ENCODE peak calls at places on chromosome 4, in four cellular contexts. V, Q, G and L are unnamed samples.

GRCh38 chr4:168666531-168666930 is 169.7 kb downstream of the PALLD start:
- DNase-seq in V (no peak), Q (no peak), G (no peak), L (no peak)

GRCh38 chr4:176789955-176790354 is 2.8 kb downstream of the VEGFC start:
- DNase-seq in V (peak; percentile 31), Q (peak; percentile 15), G (no peak), L (peak; percentile 70)

GRCh38 chr4:36269116-36269515 is 12.3 kb upstream of the DTHD1 start:
- DNase-seq in V (no peak), Q (no peak), G (no peak), L (no peak)

GRCh38 chr4:8046925-8047541 is 107.4 kb upstream of the AFAP1 start:
- DNase-seq in V (no peak), Q (no peak), G (no peak), L (no peak)

GRCh38 chr4:159269956-159270355 is 167.1 kb downstream of the RAPGEF2 start:
- DNase-seq in V (no peak), Q (no peak), G (no peak), L (no peak)

GRCh38 chr4:80184791-80185756 is 12.2 kb upstream of the PRDM8 start:
- DNase-seq in V (no peak), Q (no peak), G (no peak), L (no peak)

GRCh38 chr4:3476341-3476747 is 13.2 kb downstream of the DOK7 start:
- DNase-seq in V (peak; percentile 29), Q (no peak), G (no peak), L (no peak)

GRCh38 chr4:4384837-4385236 is 2.1 kb upstream of the NSG1 start:
- DNase-seq in V (peak; percentile 12), Q (peak; percentile 34), G (no peak), L (peak; percentile 21)

GRCh38 chr4:26020896-26021295 is 106.9 kb downstream of the SMIM20 start:
- DNase-seq in V (peak; percentile 10), Q (no peak), G (no peak), L (no peak)

GRCh38 chr4:74161676-74162450 is 3.9 kb downstream of the MTHFD2L start:
- DNase-seq in V (no peak), Q (no peak), G (no peak), L (no peak)

GRCh38 chr4:80107374-80107773 is 34.3 kb upstream of the ANTXR2 start:
- DNase-seq in V (no peak), Q (no peak), G (no peak), L (no peak)

GRCh38 chr4:54676062-54676461 is 18.3 kb downstream of the KIT start:
- DNase-seq in V (no peak), Q (no peak), G (no peak), L (no peak)

GRCh38 chr4:82748176-82748575 is 50.4 kb downstream of the SCD5 start:
- DNase-seq in V (no peak), Q (no peak), G (no peak), L (no peak)

GRCh38 chr4:38822748-38823303 is 18.2 kb upstream of the TLR1 start:
- DNase-seq in V (no peak), Q (no peak), G (no peak), L (no peak)

GRCh38 chr4:89992744-89993143 is 98.1 kb downstream of the MMRN1 start:
- DNase-seq in V (no peak), Q (no peak), G (no peak), L (no peak)

GRCh38 chr4:140993350-140993749 is 139.9 kb downstream of the RNF150 start:
- DNase-seq in V (no peak), Q (no peak), G (no peak), L (no peak)

GRCh38 chr4:100781433-100781832 is 263.6 kb upstream of the EMCN start:
- DNase-seq in V (no peak), Q (no peak), G (no peak), L (no peak)

GRCh38 chr4:181293014-181293413 is 950.2 kb upstream of the TENM3 start:
- DNase-seq in V (no peak), Q (no peak), G (no peak), L (no peak)

GRCh38 chr4:47570816-47571215 is 85.7 kb downstream of the ATP10D start:
- DNase-seq in V (no peak), Q (no peak), G (no peak), L (no peak)

GRCh38 chr4:182510836-182511235 is 267.6 kb downstream of the TENM3 start:
- DNase-seq in V (no peak), Q (no peak), G (no peak), L (no peak)

GRCh38 chr4:39324446-39324845 is 41.7 kb downstream of the RFC1 start:
- DNase-seq in V (peak; percentile 31), Q (no peak), G (no peak), L (no peak)

GRCh38 chr4:88999392-88999791 is 57.6 kb downstream of the FAM13A start:
- DNase-seq in V (no peak), Q (no peak), G (no peak), L (no peak)

GRCh38 chr4:24969486-24969885 is 56.6 kb upstream of the CCDC149 start:
- DNase-seq in V (no peak), Q (no peak), G (no peak), L (no peak)

GRCh38 chr4:120902925-120903324 is 19.6 kb downstream of the PRDM5 start:
- DNase-seq in V (no peak), Q (no peak), G (no peak), L (no peak)

GRCh38 chr4:90889171-90889570 is 762.0 kb downstream of the CCSER1 start:
- DNase-seq in V (no peak), Q (no peak), G (no peak), L (no peak)

GRCh38 chr4:173371292-173372192 is 788 bp downstream of the SAP30 start:
- DNase-seq in V (peak; percentile 29), Q (peak; percentile 46), G (no peak), L (peak; percentile 51)

GRCh38 chr4:60189286-60189685 is 1010.8 kb upstream of the ADGRL3 start:
- DNase-seq in V (no peak), Q (no peak), G (no peak), L (no peak)

GRCh38 chr4:2643555-2643954 is 107.1 kb downstream of the FAM193A start:
- DNase-seq in V (no peak), Q (no peak), G (no peak), L (no peak)

GRCh38 chr4:184293552-184293951 is 75.9 kb upstream of the ENPP6 start:
- DNase-seq in V (peak; percentile 46), Q (no peak), G (no peak), L (no peak)

GRCh38 chr4:152100378-152101201 is 339.8 kb upstream of the GATB start:
- DNase-seq in V (no peak), Q (no peak), G (no peak), L (no peak)

GRCh38 chr4:105666693-105667092 is 41.8 kb downstream of the INTS12 start:
- DNase-seq in V (no peak), Q (no peak), G (no peak), L (peak; percentile 22)

GRCh38 chr4:2836391-2836859 is 7.2 kb upstream of the ADD1 start:
- DNase-seq in V (no peak), Q (no peak), G (no peak), L (no peak)

GRCh38 chr4:54423066-54423465 is 194.0 kb downstream of the PDGFRA start:
- DNase-seq in V (no peak), Q (no peak), G (no peak), L (no peak)

GRCh38 chr4:89899157-89899556 is 4.5 kb downstream of the MMRN1 start:
- DNase-seq in V (no peak), Q (no peak), G (no peak), L (no peak)

GRCh38 chr4:7721984-7722551 is 217.6 kb downstream of the AFAP1 start:
- DNase-seq in V (no peak), Q (peak; percentile 50), G (no peak), L (no peak)

GRCh38 chr4:94603170-94603747 is 151.5 kb downstream of the PDLIM5 start:
- DNase-seq in V (no peak), Q (no peak), G (no peak), L (no peak)
- TF ChIP-seq POLR2AphosphoS2 in V (no peak), Q (no peak), G (no peak), L (no peak)

DNA sequence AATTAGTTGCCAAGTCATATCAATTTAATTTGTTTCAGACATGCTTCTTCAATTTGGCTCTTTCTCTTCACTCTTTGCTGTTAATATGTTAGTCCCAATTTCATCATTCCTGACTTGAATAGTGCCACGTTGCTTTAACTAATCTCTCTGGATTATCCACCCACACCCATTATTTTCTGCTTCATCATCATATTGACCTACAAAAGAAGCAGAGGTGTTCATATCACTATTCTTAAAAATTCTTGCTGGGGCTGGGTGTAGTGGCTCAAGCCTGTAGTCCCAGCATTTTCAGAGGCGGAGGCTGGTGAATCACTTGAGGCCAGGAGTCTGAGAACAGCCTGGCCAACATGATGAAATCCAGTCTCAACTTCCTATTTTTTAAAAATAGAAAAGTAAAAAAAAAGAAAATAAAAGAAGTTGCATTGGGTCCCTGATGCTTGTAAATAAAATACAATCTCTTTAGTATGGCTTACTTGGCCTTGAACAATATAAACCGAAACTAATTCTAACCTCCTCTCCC is 65.7 kb upstream of the KCNIP4 start:
- DNase-seq in V (no peak), Q (no peak), G (no peak), L (no peak)
- TF ChIP-seq POLR2AphosphoS2 in V (no peak), Q (no peak), G (no peak), L (no peak)

DNA sequence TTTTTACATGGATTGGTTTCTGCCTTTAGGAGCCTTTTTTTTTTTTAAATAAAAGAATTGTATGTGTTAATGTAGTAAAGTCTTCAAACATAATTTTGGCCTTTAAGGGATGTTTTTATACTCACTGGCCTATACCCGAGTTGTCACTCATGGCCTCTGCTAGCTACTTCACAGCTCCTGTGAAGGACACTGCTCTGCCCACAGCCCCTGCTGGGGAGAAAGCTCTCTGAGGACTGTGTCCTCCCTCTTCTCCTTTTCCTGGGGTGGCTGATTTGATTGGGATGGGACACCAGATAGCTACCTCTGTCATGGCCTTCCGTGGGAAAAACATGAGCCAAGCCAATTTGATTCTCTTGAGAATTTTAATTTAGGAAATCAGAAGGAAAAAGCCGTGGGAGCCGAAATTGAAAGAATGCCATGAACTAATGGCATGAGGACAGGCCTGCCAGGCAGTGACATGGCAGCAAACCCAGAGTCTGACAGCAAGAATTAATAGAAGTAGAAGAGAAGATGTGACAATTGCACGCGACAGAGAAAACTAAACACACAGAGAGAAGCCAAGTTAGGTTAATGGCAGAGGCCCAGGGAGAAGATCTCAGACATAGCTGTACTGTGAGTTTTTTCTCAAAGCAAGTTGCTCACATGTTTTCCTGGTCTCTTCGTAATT is 81.4 kb downstream of the ARHGAP10 start:
- DNase-seq in V (no peak), Q (no peak), G (no peak), L (no peak)
- TF ChIP-seq POLR2AphosphoS2 in V (no peak), Q (no peak), G (no peak), L (no peak)

GRCh38 chr4:150591904-150592303 is 10.0 kb downstream of the MAB21L2 start:
- DNase-seq in V (no peak), Q (no peak), G (no peak), L (no peak)

GRCh38 chr4:150598906-150599305 is 17.0 kb downstream of the MAB21L2 start:
- DNase-seq in V (no peak), Q (no peak), G (no peak), L (no peak)

GRCh38 chr4:150589174-150589573 is 7.2 kb downstream of the MAB21L2 start:
- DNase-seq in V (no peak), Q (no peak), G (no peak), L (no peak)

GRCh38 chr4:150591284-150591874 is 9.4 kb downstream of the MAB21L2 start:
- DNase-seq in V (peak; percentile 25), Q (no peak), G (no peak), L (peak; percentile 15)

DNA sequence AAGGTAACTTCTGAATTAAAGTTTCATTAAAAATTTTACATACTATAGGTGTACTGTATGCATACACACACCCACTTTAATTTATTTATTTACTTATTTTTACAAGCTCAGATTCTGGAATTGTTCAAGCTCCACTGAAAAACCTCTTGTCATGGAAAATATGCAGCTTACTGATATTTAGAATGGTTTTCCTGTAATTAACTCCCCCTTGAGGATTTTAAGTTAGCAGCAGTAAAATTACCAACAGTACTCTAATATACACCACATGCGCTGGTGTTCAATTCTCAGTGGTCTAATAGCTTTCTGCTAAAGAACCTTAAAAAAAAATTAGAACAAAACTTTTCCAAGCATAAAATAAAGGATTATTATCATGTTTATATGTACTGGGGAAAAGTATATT is 12.0 kb downstream of the MAB21L2 start:
- DNase-seq in V (no peak), Q (no peak), G (no peak), L (no peak)
- TF ChIP-seq POLR2AphosphoS2 in V (no peak), Q (no peak), G (no peak), L (no peak)